ENCODE peak calls at places on chromosome 15, in nine cellular contexts. W is HCT116, L is mesendoderm, V is fibroblast of lung, Q is keratinocyte, B is neural progenitor cell, Y is GM12878, S is SK-N-SH, E is GM23248. K is an unnamed sample. For H3K79me2, the result is how much of the 10 kb centered on the place peaks cover.

GRCh38 chr15:72421484-72421883 is 23.4 kb downstream of the TMEM202 start:
- DNase-seq in W (no peak), L (no peak), V (peak), Q (no peak), B (no peak), Y (no peak), S (no peak), E (no peak), K (peak)

GRCh38 chr15:94324835-94325767 is 93.7 kb downstream of the MCTP2 start:
- DNase-seq in W (no peak), L (peak), V (no peak), Q (no peak), B (no peak), Y (no peak), S (no peak), E (no peak), K (no peak)

GRCh38 chr15:101452572-101452971 is 36.9 kb downstream of the PCSK6 start:
- DNase-seq in W (no peak), L (no peak), V (no peak), Q (no peak), B (no peak), Y (no peak), S (peak), E (no peak), K (no peak)

GRCh38 chr15:72203507-72203837 is 5.9 kb upstream of the GRAMD2A start:
- DNase-seq in W (no peak), L (no peak), V (peak), Q (peak), B (no peak), Y (no peak), S (peak), E (peak), K (peak)

GRCh38 chr15:59549339-59549807 is 62.2 kb upstream of the GCNT3 start:
- DNase-seq in W (no peak), L (peak), V (no peak), Q (no peak), B (no peak), Y (no peak), S (no peak), E (no peak), K (no peak)

GRCh38 chr15:57890878-57891277 is 174.6 kb downstream of the ALDH1A2 start:
- DNase-seq in W (no peak), L (no peak), V (no peak), Q (no peak), B (no peak), Y (no peak), S (no peak), E (no peak), K (no peak)

GRCh38 chr15:77538793-77539487 is 93.8 kb downstream of the LINGO1 start:
- DNase-seq in W (no peak), L (no peak), V (no peak), Q (no peak), B (no peak), Y (no peak), S (no peak), E (no peak), K (no peak)

GRCh38 chr15:101504373-101504772 is 14.9 kb upstream of the PCSK6 start:
- DNase-seq in W (no peak), L (no peak), V (no peak), Q (no peak), B (no peak), Y (no peak), S (no peak), E (no peak), K (no peak)

GRCh38 chr15:78873796-78874761 is 1.4 kb downstream of the MORF4L1 start:
- DNase-seq in W (no peak), L (peak), V (no peak), Q (no peak), B (peak), Y (no peak), S (no peak), E (peak), K (peak)

GRCh38 chr15:51117270-51117669 is 22.6 kb upstream of the TNFAIP8L3 start:
- DNase-seq in W (no peak), L (no peak), V (no peak), Q (no peak), B (no peak), Y (no peak), S (no peak), E (peak), K (peak)

GRCh38 chr15:63483521-63484371 is 20.6 kb upstream of the USP3 start:
- DNase-seq in W (no peak), L (no peak), V (peak), Q (no peak), B (no peak), Y (peak), S (no peak), E (no peak), K (no peak)

GRCh38 chr15:37056168-37056893 is 44.0 kb downstream of the MEIS2 start:
- DNase-seq in W (no peak), L (no peak), V (no peak), Q (no peak), B (peak), Y (no peak), S (no peak), E (no peak), K (no peak)

GRCh38 chr15:25863067-25863967 is at the start of gene ATP10A:
- DNase-seq in W (no peak), L (peak), V (peak), Q (no peak), B (peak), Y (no peak), S (peak), E (peak), K (no peak)

GRCh38 chr15:62549345-62549970 is 384.4 kb upstream of the C2CD4B start:
- DNase-seq in W (peak), L (peak), V (peak), Q (no peak), B (peak), Y (no peak), S (peak), E (peak), K (peak)

GRCh38 chr15:78063966-78064365 is 13.5 kb downstream of the TBC1D2B start:
- DNase-seq in W (no peak), L (no peak), V (peak), Q (no peak), B (no peak), Y (no peak), S (no peak), E (peak), K (no peak)

GRCh38 chr15:58257776-58258325 is 119.7 kb downstream of the AQP9 start:
- DNase-seq in W (no peak), L (no peak), V (no peak), Q (no peak), B (no peak), Y (no peak), S (no peak), E (no peak), K (no peak)

GRCh38 chr15:51097553-51098330 is 3.0 kb upstream of the TNFAIP8L3 start:
- DNase-seq in W (no peak), L (no peak), V (peak), Q (no peak), B (no peak), Y (no peak), S (no peak), E (peak), K (peak)

GRCh38 chr15:72339777-72340177 is 19.8 kb upstream of the CELF6 start:
- DNase-seq in W (no peak), L (no peak), V (peak), Q (no peak), B (no peak), Y (no peak), S (peak), E (peak), K (peak)

GRCh38 chr15:33778911-33779310 is 189.4 kb upstream of the CHRM5 start:
- DNase-seq in W (no peak), L (no peak), V (no peak), Q (no peak), B (no peak), Y (no peak), S (no peak), E (no peak), K (no peak)
- H3K79me2 ChIP-seq in W (under half), L (under half), V (under half), Q (under half), B (under half), Y (under half), S (under half), E (under half), K (under half)

GRCh38 chr15:89198196-89198595 is 23.2 kb downstream of the RLBP1 start:
- DNase-seq in W (no peak), L (no peak), V (no peak), Q (no peak), B (no peak), Y (no peak), S (no peak), E (no peak), K (no peak)

GRCh38 chr15:89200182-89200581 is 21.2 kb downstream of the RLBP1 start:
- DNase-seq in W (no peak), L (no peak), V (no peak), Q (no peak), B (no peak), Y (no peak), S (no peak), E (no peak), K (no peak)

GRCh38 chr15:89198934-89199333 is 22.4 kb downstream of the RLBP1 start:
- DNase-seq in W (no peak), L (no peak), V (no peak), Q (no peak), B (peak), Y (no peak), S (no peak), E (no peak), K (no peak)

GRCh38 chr15:89201465-89202005 is 19.8 kb downstream of the RLBP1 start:
- DNase-seq in W (no peak), L (no peak), V (no peak), Q (no peak), B (no peak), Y (no peak), S (no peak), E (no peak), K (no peak)

GRCh38 chr15:89199734-89200133 is 21.6 kb downstream of the RLBP1 start:
- DNase-seq in W (no peak), L (peak), V (no peak), Q (no peak), B (peak), Y (no peak), S (no peak), E (no peak), K (no peak)
- H3K9ac ChIP-seq in W (no peak), L (no peak), V (no peak), Q (no peak), B (no peak), Y (no peak), S (no peak), E (no peak), K (no peak)

GRCh38 chr15:66590435-66590834 is 24.6 kb upstream of the LCTL start:
- DNase-seq in W (no peak), L (peak), V (no peak), Q (no peak), B (no peak), Y (no peak), S (no peak), E (no peak), K (no peak)

GRCh38 chr15:66587020-66587419 is 21.2 kb upstream of the LCTL start:
- DNase-seq in W (no peak), L (no peak), V (no peak), Q (no peak), B (no peak), Y (no peak), S (no peak), E (no peak), K (no peak)

GRCh38 chr15:66587749-66588148 is 22.0 kb upstream of the LCTL start:
- DNase-seq in W (no peak), L (no peak), V (no peak), Q (no peak), B (no peak), Y (no peak), S (no peak), E (no peak), K (no peak)

GRCh38 chr15:66588537-66588936 is 22.7 kb upstream of the LCTL start:
- DNase-seq in W (no peak), L (peak), V (no peak), Q (no peak), B (peak), Y (no peak), S (no peak), E (no peak), K (no peak)

GRCh38 chr15:66588971-66589370 is 23.2 kb upstream of the LCTL start:
- DNase-seq in W (peak), L (peak), V (no peak), Q (no peak), B (no peak), Y (no peak), S (no peak), E (no peak), K (no peak)
- H3K4me3 ChIP-seq in W (peak), L (no peak), V (no peak), Q (no peak), B (no peak), Y (no peak), S (no peak), E (no peak), K (no peak)

GRCh38 chr15:41241251-41241964 is 10.3 kb downstream of the CHP1 start:
- DNase-seq in W (no peak), L (no peak), V (no peak), Q (no peak), B (no peak), Y (no peak), S (peak), E (no peak), K (no peak)

GRCh38 chr15:41233367-41233771 is 2.3 kb downstream of the CHP1 start:
- DNase-seq in W (no peak), L (no peak), V (peak), Q (no peak), B (no peak), Y (no peak), S (no peak), E (peak), K (peak)

GRCh38 chr15:41235929-41236328 is 4.9 kb downstream of the CHP1 start:
- DNase-seq in W (no peak), L (no peak), V (no peak), Q (no peak), B (no peak), Y (no peak), S (no peak), E (no peak), K (no peak)

DNA sequence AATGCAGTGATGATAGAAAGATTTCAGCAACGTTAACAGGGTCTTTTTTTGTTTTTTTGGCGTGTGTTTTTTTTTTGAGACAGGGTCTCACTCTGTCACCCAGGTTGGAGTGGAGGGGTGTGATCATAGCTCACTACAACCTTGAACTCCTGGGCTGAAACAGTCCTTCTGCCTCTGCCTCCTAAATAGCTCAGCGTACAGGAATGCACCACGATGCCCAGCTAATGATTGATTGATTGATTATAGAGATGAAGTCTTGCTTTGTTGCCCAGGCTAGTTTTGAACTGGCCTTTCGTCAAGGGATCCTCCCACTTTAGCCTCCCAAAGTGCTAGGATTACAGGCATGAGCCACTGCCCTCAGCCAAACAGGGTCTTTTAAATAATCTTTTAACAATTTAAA is 7.0 kb downstream of the CHP1 start:
- DNase-seq in W (no peak), L (no peak), V (no peak), Q (no peak), B (no peak), Y (no peak), S (no peak), E (no peak), K (no peak)
- H3K79me2 ChIP-seq in W (under half), L (under half), V (under half), Q (under half), B (under half), Y (under half), S (half or more), E (half or more), K (half or more)

DNA sequence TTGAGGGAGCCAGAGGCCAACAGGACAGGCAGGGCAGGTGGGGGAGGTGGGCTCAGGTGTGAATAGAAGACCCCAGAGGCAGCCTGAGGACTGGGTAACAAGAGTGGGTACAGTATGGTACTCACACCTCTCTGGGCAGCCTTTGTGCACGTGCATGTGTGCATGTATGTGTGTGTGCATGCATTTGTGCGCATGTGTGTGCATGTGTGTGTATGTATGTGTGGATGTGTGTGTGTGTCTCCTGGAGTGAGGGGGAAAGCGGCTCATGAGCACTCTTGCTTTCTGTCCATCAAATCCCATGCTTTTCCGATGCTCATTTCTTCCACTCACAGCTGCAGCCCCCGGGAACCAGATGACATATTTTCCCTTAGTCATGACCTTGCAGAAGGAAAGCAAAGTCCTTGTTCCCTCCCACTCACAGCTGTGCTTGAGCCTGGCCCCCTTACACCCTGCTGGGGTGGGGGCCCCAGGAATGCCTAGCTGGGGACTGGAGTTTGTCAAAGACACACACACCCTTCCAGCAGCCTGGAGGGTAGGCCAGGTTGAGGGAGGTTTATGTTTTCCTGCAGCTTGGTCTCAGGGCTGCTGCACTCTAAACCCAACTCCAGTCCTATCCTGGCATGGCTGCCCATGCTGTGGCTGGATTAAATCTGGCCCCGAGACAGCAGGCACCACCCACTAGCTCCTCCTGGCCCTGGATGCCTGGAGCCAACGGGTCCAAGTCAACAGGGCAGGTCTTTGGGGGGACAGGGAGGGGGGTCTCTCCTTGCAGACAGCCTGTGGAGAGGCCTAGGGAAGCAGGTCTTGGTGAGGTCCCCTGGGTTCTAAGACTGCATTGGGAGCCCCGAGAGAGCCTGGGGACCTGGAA is 22.6 kb downstream of the CCDC33 start:
- DNase-seq in W (no peak), L (no peak), V (no peak), Q (no peak), B (no peak), Y (no peak), S (no peak), E (no peak), K (no peak)
- H3K9ac ChIP-seq in W (no peak), L (no peak), V (no peak), Q (no peak), B (no peak), Y (no peak), S (no peak), E (no peak), K (no peak)

DNA sequence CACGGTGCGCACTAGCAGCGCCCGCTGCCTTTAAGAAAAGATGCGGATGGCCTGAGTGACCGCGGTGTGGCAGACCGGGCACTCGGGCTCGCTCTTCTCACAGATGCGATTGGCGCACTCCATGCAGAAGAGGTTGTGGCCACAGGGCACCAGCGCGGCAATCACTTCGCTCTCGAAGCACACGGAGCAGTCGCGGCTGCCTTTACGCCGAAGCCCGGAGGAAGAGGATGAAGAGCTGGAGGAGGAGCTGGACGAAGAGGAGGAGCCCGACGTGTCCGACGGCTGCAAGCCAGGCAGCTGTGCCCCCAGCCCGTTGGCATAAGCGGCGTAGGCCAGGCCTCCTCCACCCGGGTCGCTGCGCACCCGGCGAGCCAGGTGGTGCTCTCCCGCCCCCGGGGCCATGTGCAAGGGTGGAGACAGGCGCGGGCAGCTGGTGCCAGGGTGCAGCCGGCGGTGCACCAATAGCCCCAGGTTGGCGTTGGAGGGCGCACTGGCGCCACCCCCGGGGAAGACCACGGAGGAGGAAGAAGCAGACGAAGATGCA is 2.6 kb downstream of the MEX3B start:
- DNase-seq in W (no peak), L (peak), V (no peak), Q (no peak), B (peak), Y (no peak), S (peak), E (no peak), K (no peak)
- H3K4me3 ChIP-seq in W (no peak), L (no peak), V (peak), Q (no peak), B (peak), Y (no peak), S (peak), E (peak), K (no peak)

K was measured in mammary epithelial cell.